ENCODE peak calls at places on chromosomes 1 and 21, in eight cellular contexts. T is CD8-positive, alpha-beta memory T cell; W is gastrocnemius medialis; S is fibroblast of lung; V is pancreas; O is Peyer's patch; C is HAP-1; Y is esophagus squamous epithelium. A is an unnamed sample. For H3K4me1, the result is how much of the 10 kb centered on the place peaks cover.

GRCh38 chr1:211420389-211420788 is 71.6 kb downstream of the RD3 start:
- DNase-seq in T (no peak), W (no peak), S (peak), V (no peak), O (no peak), C (no peak), Y (no peak), A (no peak)

GRCh38 chr1:242449211-242449610 is 75.3 kb downstream of the PLD5 start:
- DNase-seq in T (no peak), W (no peak), S (no peak), V (no peak), O (no peak), C (no peak), Y (no peak), A (no peak)

GRCh38 chr21:38470762-38471161 is 27.5 kb downstream of the ERG start:
- DNase-seq in T (no peak), W (no peak), S (peak), V (no peak), O (no peak), C (no peak), Y (no peak), A (no peak)

GRCh38 chr1:180151508-180151907 is 3.2 kb upstream of the QSOX1 start:
- DNase-seq in T (no peak), W (no peak), S (peak), V (no peak), O (no peak), C (no peak), Y (no peak), A (no peak)

GRCh38 chr1:41013812-41014211 is 7.7 kb downstream of the SLFNL1 start:
- DNase-seq in T (no peak), W (no peak), S (no peak), V (no peak), O (no peak), C (no peak), Y (no peak), A (no peak)

GRCh38 chr1:159436469-159436868 is 3.1 kb upstream of the OR10J1 start:
- DNase-seq in T (no peak), W (no peak), S (no peak), V (no peak), O (no peak), C (no peak), Y (no peak), A (no peak)

GRCh38 chr21:41639766-41640165 is 127.1 kb downstream of the RIPK4 start:
- DNase-seq in T (no peak), W (no peak), S (no peak), V (no peak), O (no peak), C (no peak), Y (no peak), A (no peak)

GRCh38 chr1:152513081-152513480 is 1.2 kb upstream of the CRCT1 start:
- DNase-seq in T (no peak), W (no peak), S (no peak), V (no peak), O (no peak), C (no peak), Y (no peak), A (no peak)

GRCh38 chr1:61318319-61319125 is 236.2 kb downstream of the NFIA start:
- DNase-seq in T (no peak), W (peak), S (peak), V (no peak), O (no peak), C (no peak), Y (no peak), A (peak)

GRCh38 chr1:207750901-207751300 is 953 bp upstream of the CD46 start:
- DNase-seq in T (no peak), W (no peak), S (no peak), V (no peak), O (no peak), C (no peak), Y (no peak), A (no peak)

GRCh38 chr1:30382496-30382895 is 340.9 kb downstream of the MATN1 start:
- DNase-seq in T (no peak), W (peak), S (no peak), V (no peak), O (no peak), C (no peak), Y (no peak), A (no peak)

GRCh38 chr21:29030909-29031308 is 6.4 kb downstream of the USP16 start:
- DNase-seq in T (no peak), W (no peak), S (no peak), V (no peak), O (no peak), C (no peak), Y (no peak), A (no peak)

GRCh38 chr1:224300346-224300745 is 29.6 kb downstream of the NVL start:
- DNase-seq in T (no peak), W (no peak), S (peak), V (no peak), O (no peak), C (no peak), Y (no peak), A (no peak)

GRCh38 chr1:37038703-37039093 is 4.4 kb upstream of the GRIK3 start:
- DNase-seq in T (no peak), W (no peak), S (no peak), V (no peak), O (no peak), C (no peak), Y (no peak), A (no peak)

GRCh38 chr1:3069491-3070303 is 694 bp downstream of the PRDM16 start:
- DNase-seq in T (peak), W (no peak), S (peak), V (peak), O (no peak), C (peak), Y (no peak), A (peak)

GRCh38 chr1:17551755-17552234 is 12.3 kb downstream of the ARHGEF10L start:
- DNase-seq in T (no peak), W (no peak), S (peak), V (no peak), O (no peak), C (no peak), Y (no peak), A (no peak)

GRCh38 chr1:53449026-53449425 is 10.2 kb upstream of the DMRTB1 start:
- DNase-seq in T (no peak), W (no peak), S (peak), V (no peak), O (no peak), C (no peak), Y (no peak), A (no peak)

GRCh38 chr21:23152130-23152529 is 2153.9 kb downstream of the NCAM2 start:
- DNase-seq in T (no peak), W (no peak), S (no peak), V (no peak), O (no peak), C (no peak), Y (no peak), A (no peak)

GRCh38 chr21:41170442-41170841 is 2.5 kb downstream of the BACE2 start:
- DNase-seq in T (no peak), W (no peak), S (peak), V (no peak), O (no peak), C (no peak), Y (no peak), A (peak)

GRCh38 chr1:81600878-81601658 is 199.7 kb upstream of the ADGRL2 start:
- DNase-seq in T (no peak), W (no peak), S (no peak), V (no peak), O (no peak), C (no peak), Y (no peak), A (peak)

GRCh38 chr1:58586296-58586695 is 9.2 kb upstream of the TACSTD2 start:
- DNase-seq in T (no peak), W (no peak), S (peak), V (no peak), O (no peak), C (no peak), Y (no peak), A (no peak)

GRCh38 chr1:100499412-100499811 is 38.5 kb upstream of the GPR88 start:
- DNase-seq in T (no peak), W (no peak), S (peak), V (no peak), O (no peak), C (no peak), Y (no peak), A (no peak)

GRCh38 chr1:43653339-43653738 is 3.4 kb downstream of the KDM4A start:
- DNase-seq in T (no peak), W (no peak), S (no peak), V (no peak), O (no peak), C (no peak), Y (no peak), A (no peak)

GRCh38 chr1:178634445-178634844 is 90.6 kb upstream of the RALGPS2 start:
- DNase-seq in T (no peak), W (no peak), S (peak), V (no peak), O (no peak), C (no peak), Y (no peak), A (no peak)

GRCh38 chr1:165907256-165907857 is 79.9 kb downstream of the UCK2 start:
- DNase-seq in T (no peak), W (no peak), S (peak), V (no peak), O (no peak), C (no peak), Y (no peak), A (no peak)

GRCh38 chr1:46581685-46582455 is 22.2 kb downstream of the MKNK1 start:
- DNase-seq in T (no peak), W (no peak), S (no peak), V (no peak), O (no peak), C (no peak), Y (no peak), A (no peak)

GRCh38 chr1:78743626-78744025 is 94.0 kb downstream of the IFI44 start:
- DNase-seq in T (no peak), W (no peak), S (peak), V (no peak), O (no peak), C (no peak), Y (no peak), A (no peak)

GRCh38 chr1:179168526-179168925 is 61.0 kb downstream of the ABL2 start:
- DNase-seq in T (no peak), W (no peak), S (no peak), V (no peak), O (no peak), C (no peak), Y (no peak), A (no peak)

GRCh38 chr1:187509091-187509490 is 680.3 kb downstream of the PLA2G4A start:
- DNase-seq in T (no peak), W (no peak), S (peak), V (no peak), O (no peak), C (no peak), Y (no peak), A (no peak)

GRCh38 chr1:173409613-173410012 is 67.5 kb upstream of the PRDX6 start:
- DNase-seq in T (peak), W (no peak), S (peak), V (no peak), O (peak), C (no peak), Y (no peak), A (no peak)

GRCh38 chr1:173043253-173043652 is 7.5 kb downstream of the TNFSF18 start:
- DNase-seq in T (no peak), W (no peak), S (peak), V (no peak), O (no peak), C (no peak), Y (no peak), A (no peak)

GRCh38 chr1:94623560-94624148 is 82.1 kb upstream of the F3 start:
- DNase-seq in T (no peak), W (no peak), S (peak), V (no peak), O (no peak), C (no peak), Y (no peak), A (no peak)

GRCh38 chr1:37795340-37796110 is 1.9 kb downstream of the MANEAL start:
- DNase-seq in T (no peak), W (no peak), S (peak), V (peak), O (no peak), C (peak), Y (no peak), A (peak)

GRCh38 chr1:25676488-25676887 is 59.9 kb downstream of the MAN1C1 start:
- DNase-seq in T (no peak), W (no peak), S (peak), V (no peak), O (no peak), C (no peak), Y (no peak), A (peak)

GRCh38 chr1:170634293-170634692 is 29.6 kb upstream of the PRRX1 start:
- DNase-seq in T (no peak), W (no peak), S (peak), V (no peak), O (no peak), C (no peak), Y (no peak), A (no peak)

GRCh38 chr1:9590201-9590600 is 1.5 kb downstream of the TMEM201 start:
- DNase-seq in T (peak), W (peak), S (no peak), V (peak), O (no peak), C (no peak), Y (no peak), A (peak)

GRCh38 chr1:160413716-160414115 is 13.4 kb downstream of the VANGL2 start:
- DNase-seq in T (no peak), W (no peak), S (no peak), V (no peak), O (no peak), C (no peak), Y (no peak), A (no peak)

GRCh38 chr1:41608242-41608641 is 123.8 kb upstream of the EDN2 start:
- DNase-seq in T (no peak), W (no peak), S (peak), V (no peak), O (no peak), C (no peak), Y (no peak), A (peak)

GRCh38 chr1:116377564-116378529 is 4.8 kb downstream of the ATP1A1 start:
- DNase-seq in T (peak), W (peak), S (peak), V (no peak), O (peak), C (peak), Y (no peak), A (peak)

GRCh38 chr1:116380499-116381316 is 7.7 kb downstream of the ATP1A1 start:
- DNase-seq in T (no peak), W (no peak), S (no peak), V (no peak), O (no peak), C (no peak), Y (no peak), A (no peak)

GRCh38 chr1:116379057-116379630 is 6.1 kb downstream of the ATP1A1 start:
- DNase-seq in T (no peak), W (peak), S (no peak), V (no peak), O (no peak), C (peak), Y (no peak), A (no peak)

GRCh38 chr1:116382321-116382720 is 9.3 kb downstream of the ATP1A1 start:
- DNase-seq in T (no peak), W (no peak), S (peak), V (no peak), O (no peak), C (no peak), Y (no peak), A (no peak)

DNA sequence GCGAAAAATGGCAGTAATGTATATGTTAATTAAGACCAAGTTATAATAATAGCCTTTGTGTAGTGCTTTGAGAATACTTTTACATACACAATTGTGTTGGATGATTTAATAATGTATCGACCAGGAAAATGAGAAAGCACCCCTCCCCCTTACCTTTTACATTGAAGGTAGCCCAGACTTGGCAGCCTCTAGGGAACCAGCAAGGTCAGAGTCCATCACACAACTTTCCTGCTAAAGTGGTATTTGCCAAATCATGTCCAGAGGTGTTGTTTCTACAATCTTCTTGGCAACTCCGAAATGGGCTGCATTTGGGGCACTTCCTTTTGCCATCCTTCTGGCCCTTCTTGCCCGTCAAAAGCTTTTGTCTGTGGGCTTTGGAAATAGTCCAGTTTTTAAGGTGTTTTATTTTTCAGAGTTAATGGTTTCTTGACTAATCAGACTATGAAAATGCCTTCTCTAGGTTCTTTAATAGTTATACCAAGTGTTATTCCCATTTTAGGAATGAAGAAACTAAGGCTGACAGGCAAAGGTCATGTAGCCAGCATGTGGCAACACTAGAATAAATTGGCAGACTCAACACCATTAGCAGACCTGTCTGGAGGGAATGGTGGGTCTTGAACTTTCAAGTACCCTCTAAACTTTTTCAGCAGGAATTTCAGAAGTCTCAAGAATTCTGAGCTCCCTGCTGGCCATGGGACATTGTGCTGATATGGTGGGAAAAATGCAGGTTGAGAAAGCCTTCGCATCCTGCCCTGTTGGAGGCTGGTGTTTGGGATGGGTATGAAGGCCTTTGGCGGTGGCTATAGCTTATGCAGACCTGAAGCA is 6.8 kb downstream of the ATP1A1 start:
- DNase-seq in T (no peak), W (no peak), S (no peak), V (no peak), O (no peak), C (peak), Y (no peak), A (no peak)
- H3K4me1 ChIP-seq in T (half or more), W (half or more), S (under half), V (half or more), O (under half), C (half or more), Y (under half), A (half or more)

DNA sequence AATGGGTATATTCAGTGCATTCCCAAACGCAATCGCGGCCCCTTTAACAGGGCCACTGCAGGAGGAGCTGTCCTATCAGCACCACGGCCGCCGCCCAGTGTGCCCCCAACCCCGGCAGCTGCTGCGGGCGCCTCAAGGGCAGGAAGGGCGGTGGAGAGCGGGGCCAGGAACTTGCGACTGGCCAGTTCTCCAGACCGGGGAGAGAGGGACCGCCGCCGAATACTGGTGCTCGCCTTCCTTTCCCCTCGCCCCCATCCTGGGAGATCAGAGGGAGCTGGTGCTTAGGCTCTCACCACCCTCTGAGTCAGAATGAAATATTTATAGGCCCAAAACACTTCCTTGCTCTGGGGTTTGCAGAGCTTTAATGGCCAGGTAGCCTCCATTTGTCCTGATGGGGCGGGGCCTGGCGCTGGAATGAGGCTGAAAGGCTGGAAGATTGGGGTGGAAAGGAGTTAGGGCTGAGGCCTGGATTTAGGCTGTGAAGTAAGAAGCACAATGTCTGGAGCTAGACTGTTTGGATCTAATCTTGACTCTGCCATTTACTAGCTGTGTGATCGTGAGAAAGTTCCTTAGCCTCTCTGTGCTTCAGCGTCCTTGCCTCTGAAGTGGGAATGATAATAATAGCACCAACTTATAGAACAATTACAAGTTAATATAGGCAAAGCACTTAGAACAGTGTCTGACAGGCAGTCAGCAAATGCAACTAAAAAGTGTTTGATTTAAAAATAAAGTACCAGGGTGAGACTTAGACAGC is 75.5 kb downstream of the NAV1 start:
- DNase-seq in T (no peak), W (no peak), S (no peak), V (no peak), O (no peak), C (no peak), Y (no peak), A (peak)
- H3K4me1 ChIP-seq in T (under half), W (under half), S (under half), V (under half), O (under half), C (under half), Y (under half), A (under half)

GRCh38 chr1:222817529-222817928 is 2.7 kb downstream of the DISP1 start:
- DNase-seq in T (no peak), W (no peak), S (peak), V (no peak), O (no peak), C (no peak), Y (no peak), A (no peak)
- H3K4me1 ChIP-seq in T (under half), W (under half), S (under half), V (under half), O (under half), C (under half), Y (under half), A (under half)

DNA sequence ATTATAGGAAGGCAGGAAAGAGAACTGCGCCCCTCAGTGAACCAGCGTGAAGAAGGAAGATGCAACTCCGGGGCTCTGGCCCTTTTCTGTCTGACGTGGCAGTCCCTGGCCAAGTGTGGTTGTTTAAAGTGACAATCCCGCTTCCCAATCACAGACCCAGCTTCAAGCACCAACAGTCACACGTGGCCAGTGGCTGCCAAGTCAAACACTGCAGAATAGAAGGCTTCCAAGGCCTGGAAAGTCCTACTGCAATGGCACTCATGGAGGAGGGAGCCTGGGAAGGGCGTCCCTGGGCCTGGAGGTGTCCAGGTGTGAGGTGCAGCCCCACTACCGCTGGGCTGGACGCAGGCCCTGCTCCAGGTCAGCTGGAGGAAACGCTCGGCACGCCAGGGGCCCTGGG is 143.8 kb downstream of the CASZ1 start:
- DNase-seq in T (no peak), W (no peak), S (no peak), V (no peak), O (no peak), C (no peak), Y (no peak), A (peak)
- H3K4me1 ChIP-seq in T (under half), W (under half), S (under half), V (under half), O (under half), C (under half), Y (under half), A (under half)

DNA sequence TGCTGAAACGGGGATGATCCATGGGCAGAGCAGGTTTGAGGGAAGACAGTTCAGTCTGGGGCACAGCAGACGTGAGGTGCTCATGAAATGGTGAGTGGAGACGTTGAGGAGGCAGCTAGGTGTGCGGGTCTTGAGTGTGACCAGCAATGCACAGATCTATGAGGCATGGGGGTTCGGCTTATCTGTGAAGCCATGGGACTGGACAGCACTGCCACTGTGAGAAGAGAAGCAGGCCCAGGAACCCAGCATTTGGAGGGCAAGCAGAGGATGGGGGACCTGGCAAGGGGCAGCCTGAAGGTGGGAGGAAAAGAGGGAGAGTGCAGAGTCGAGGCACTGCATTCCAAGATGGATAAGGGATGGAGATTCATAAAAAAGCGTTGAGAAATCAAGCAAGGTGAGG is 8.0 kb downstream of the CSF1 start:
- DNase-seq in T (no peak), W (no peak), S (no peak), V (no peak), O (no peak), C (no peak), Y (no peak), A (no peak)
- H3K4me1 ChIP-seq in T (under half), W (under half), S (under half), V (under half), O (under half), C (under half), Y (under half), A (under half)

A was measured in thyroid gland.